ENCODE peak calls at places on chromosome 6, in seven cellular contexts. One of them, this sample, is unnamed.

GRCh38 chr6:85675030-85675819 is 32.5 kb upstream of the SYNCRIP start:
- DNase-seq in ovary: no peak
- DNase-seq in pancreas: no peak
- DNase-seq in cardiac muscle cell: no peak
- DNase-seq in astrocyte of the spinal cord: peak
- DNase-seq in neural progenitor cell: peak
- DNase-seq in fibroblast of mammary gland: peak
- DNase-seq in this sample: peak

GRCh38 chr6:161228096-161228495 is 45.8 kb downstream of the AGPAT4 start:
- DNase-seq in fibroblast of mammary gland: peak
- DNase-seq in neural progenitor cell: no peak
- DNase-seq in pancreas: no peak
- DNase-seq in cardiac muscle cell: no peak
- DNase-seq in astrocyte of the spinal cord: peak
- DNase-seq in ovary: peak
- DNase-seq in this sample: peak

GRCh38 chr6:32177182-32177787 is 920 bp upstream of the RNF5 start:
- DNase-seq in neural progenitor cell: peak
- DNase-seq in fibroblast of mammary gland: no peak
- DNase-seq in cardiac muscle cell: peak
- DNase-seq in astrocyte of the spinal cord: no peak
- DNase-seq in ovary: peak
- DNase-seq in pancreas: no peak
- DNase-seq in this sample: no peak

GRCh38 chr6:166625356-166625755 is 1.7 kb downstream of the RPS6KA2 start:
- DNase-seq in cardiac muscle cell: no peak
- DNase-seq in ovary: peak
- DNase-seq in astrocyte of the spinal cord: peak
- DNase-seq in fibroblast of mammary gland: peak
- DNase-seq in neural progenitor cell: no peak
- DNase-seq in pancreas: no peak
- DNase-seq in this sample: peak

GRCh38 chr6:71107935-71108420 is 151.1 kb upstream of the B3GAT2 start:
- DNase-seq in pancreas: no peak
- DNase-seq in astrocyte of the spinal cord: peak
- DNase-seq in fibroblast of mammary gland: peak
- DNase-seq in cardiac muscle cell: peak
- DNase-seq in ovary: no peak
- DNase-seq in neural progenitor cell: no peak
- DNase-seq in this sample: peak

GRCh38 chr6:170545405-170545804 is 7.7 kb downstream of the PSMB1 start:
- DNase-seq in astrocyte of the spinal cord: peak
- DNase-seq in fibroblast of mammary gland: no peak
- DNase-seq in pancreas: no peak
- DNase-seq in ovary: no peak
- DNase-seq in cardiac muscle cell: no peak
- DNase-seq in neural progenitor cell: no peak
- DNase-seq in this sample: no peak

GRCh38 chr6:4313044-4313686 is 177.8 kb upstream of the ECI2 start:
- DNase-seq in ovary: no peak
- DNase-seq in astrocyte of the spinal cord: peak
- DNase-seq in pancreas: no peak
- DNase-seq in fibroblast of mammary gland: peak
- DNase-seq in neural progenitor cell: peak
- DNase-seq in cardiac muscle cell: peak
- DNase-seq in this sample: peak

GRCh38 chr6:18388942-18389341 is 1.8 kb downstream of the RNF144B start:
- DNase-seq in fibroblast of mammary gland: peak
- DNase-seq in neural progenitor cell: no peak
- DNase-seq in astrocyte of the spinal cord: peak
- DNase-seq in ovary: no peak
- DNase-seq in cardiac muscle cell: no peak
- DNase-seq in pancreas: no peak
- DNase-seq in this sample: peak

GRCh38 chr6:169999367-169999766 is 247.9 kb downstream of the ERMARD start:
- DNase-seq in ovary: no peak
- DNase-seq in cardiac muscle cell: no peak
- DNase-seq in astrocyte of the spinal cord: no peak
- DNase-seq in neural progenitor cell: no peak
- DNase-seq in pancreas: no peak
- DNase-seq in fibroblast of mammary gland: no peak
- DNase-seq in this sample: no peak

GRCh38 chr6:135226537-135226936 is 45.4 kb downstream of the MYB start:
- DNase-seq in ovary: no peak
- DNase-seq in cardiac muscle cell: no peak
- DNase-seq in neural progenitor cell: no peak
- DNase-seq in pancreas: no peak
- DNase-seq in astrocyte of the spinal cord: no peak
- DNase-seq in fibroblast of mammary gland: no peak
- DNase-seq in this sample: no peak

GRCh38 chr6:40326689-40327404 is 260.3 kb downstream of the LRFN2 start:
- DNase-seq in neural progenitor cell: no peak
- DNase-seq in fibroblast of mammary gland: no peak
- DNase-seq in pancreas: no peak
- DNase-seq in astrocyte of the spinal cord: no peak
- DNase-seq in cardiac muscle cell: no peak
- DNase-seq in ovary: no peak
- DNase-seq in this sample: no peak

GRCh38 chr6:37232430-37233017 is 25.0 kb upstream of the TBC1D22B start:
- DNase-seq in fibroblast of mammary gland: no peak
- DNase-seq in cardiac muscle cell: no peak
- DNase-seq in neural progenitor cell: no peak
- DNase-seq in ovary: no peak
- DNase-seq in pancreas: no peak
- DNase-seq in astrocyte of the spinal cord: no peak
- DNase-seq in this sample: no peak

GRCh38 chr6:139173172-139173571 is 38.3 kb downstream of the HECA start:
- DNase-seq in neural progenitor cell: no peak
- DNase-seq in ovary: no peak
- DNase-seq in pancreas: no peak
- DNase-seq in fibroblast of mammary gland: peak
- DNase-seq in astrocyte of the spinal cord: no peak
- DNase-seq in cardiac muscle cell: no peak
- DNase-seq in this sample: no peak

GRCh38 chr6:110511401-110511800 is 35.0 kb upstream of the SLC22A16 start:
- DNase-seq in pancreas: no peak
- DNase-seq in fibroblast of mammary gland: no peak
- DNase-seq in ovary: no peak
- DNase-seq in astrocyte of the spinal cord: no peak
- DNase-seq in neural progenitor cell: no peak
- DNase-seq in cardiac muscle cell: no peak
- DNase-seq in this sample: no peak

GRCh38 chr6:26412225-26412624 is 10.2 kb downstream of the BTN3A1 start:
- DNase-seq in ovary: no peak
- DNase-seq in cardiac muscle cell: no peak
- DNase-seq in fibroblast of mammary gland: no peak
- DNase-seq in neural progenitor cell: peak
- DNase-seq in astrocyte of the spinal cord: no peak
- DNase-seq in pancreas: no peak
- DNase-seq in this sample: no peak

GRCh38 chr6:21426841-21427490 is 166.6 kb upstream of the SOX4 start:
- DNase-seq in ovary: no peak
- DNase-seq in pancreas: no peak
- DNase-seq in fibroblast of mammary gland: peak
- DNase-seq in neural progenitor cell: no peak
- DNase-seq in astrocyte of the spinal cord: no peak
- DNase-seq in cardiac muscle cell: no peak
- DNase-seq in this sample: peak

GRCh38 chr6:166500246-166500645 is 86.2 kb downstream of the RAMACL start:
- DNase-seq in astrocyte of the spinal cord: no peak
- DNase-seq in fibroblast of mammary gland: no peak
- DNase-seq in ovary: no peak
- DNase-seq in neural progenitor cell: no peak
- DNase-seq in cardiac muscle cell: no peak
- DNase-seq in pancreas: no peak
- DNase-seq in this sample: no peak

GRCh38 chr6:6661684-6662083 is 73.2 kb downstream of the LY86 start:
- DNase-seq in astrocyte of the spinal cord: no peak
- DNase-seq in cardiac muscle cell: peak
- DNase-seq in fibroblast of mammary gland: peak
- DNase-seq in ovary: no peak
- DNase-seq in neural progenitor cell: no peak
- DNase-seq in pancreas: no peak
- DNase-seq in this sample: peak

DNA sequence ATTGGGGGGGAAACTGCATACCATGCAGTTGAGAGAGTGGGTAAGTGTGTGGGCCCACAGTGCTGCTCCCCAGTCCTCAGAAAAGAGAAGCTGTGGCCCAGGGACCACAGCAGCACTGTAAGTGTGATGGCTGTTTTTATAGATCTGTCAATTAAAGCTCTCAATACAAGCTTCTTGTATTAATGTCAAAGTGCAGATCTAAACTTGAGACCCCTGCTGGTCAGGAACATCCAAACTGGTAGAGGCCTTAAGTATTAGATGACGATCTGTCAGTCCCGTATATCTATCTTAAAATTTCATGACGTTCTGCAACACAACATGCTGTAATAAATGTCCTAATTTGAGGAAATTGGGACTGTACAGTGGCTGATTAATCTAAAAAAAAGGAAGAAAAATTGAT is 74.8 kb downstream of the TULP4 start:
- DNase-seq in astrocyte of the spinal cord: no peak
- DNase-seq in fibroblast of mammary gland: no peak
- DNase-seq in pancreas: no peak
- DNase-seq in cardiac muscle cell: no peak
- DNase-seq in neural progenitor cell: no peak
- DNase-seq in ovary: no peak
- DNase-seq in this sample: no peak
- TF ChIP-seq CTCF in astrocyte of the spinal cord: peak
- TF ChIP-seq CTCF in fibroblast of mammary gland: peak
- TF ChIP-seq CTCF in pancreas: no peak
- TF ChIP-seq CTCF in cardiac muscle cell: no peak
- TF ChIP-seq CTCF in neural progenitor cell: no peak
- TF ChIP-seq CTCF in ovary: no peak
- TF ChIP-seq CTCF in this sample: no peak

GRCh38 chr6:49514571-49515484 is 15.1 kb downstream of the GLYATL3 start:
- DNase-seq in pancreas: no peak
- DNase-seq in cardiac muscle cell: no peak
- DNase-seq in astrocyte of the spinal cord: no peak
- DNase-seq in ovary: no peak
- DNase-seq in fibroblast of mammary gland: no peak
- DNase-seq in neural progenitor cell: no peak
- DNase-seq in this sample: no peak
- H3K4me3 ChIP-seq in pancreas: no peak
- H3K4me3 ChIP-seq in cardiac muscle cell: no peak
- H3K4me3 ChIP-seq in astrocyte of the spinal cord: no peak
- H3K4me3 ChIP-seq in ovary: no peak
- H3K4me3 ChIP-seq in fibroblast of mammary gland: no peak
- H3K4me3 ChIP-seq in neural progenitor cell: no peak
- H3K4me3 ChIP-seq in this sample: no peak

DNA sequence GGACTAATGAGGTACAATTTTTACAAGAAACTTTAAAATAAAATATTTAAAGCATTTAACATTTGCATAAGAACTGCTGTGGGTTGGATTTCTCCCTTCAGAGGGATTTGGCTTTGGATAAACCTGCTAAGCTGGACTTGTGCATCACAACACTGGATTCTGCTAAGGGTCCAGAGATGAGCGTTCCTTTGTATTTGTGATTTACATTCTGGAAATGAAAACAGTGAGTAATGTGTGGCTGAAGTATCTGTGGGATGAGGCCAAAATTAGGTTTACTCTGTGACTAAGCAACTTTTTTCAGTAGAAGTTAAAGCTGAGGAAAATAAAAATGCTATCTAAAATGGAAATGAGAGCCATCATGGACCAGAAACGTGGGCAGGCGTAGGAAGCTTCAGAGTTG is 494.3 kb downstream of the EPM2A start:
- DNase-seq in pancreas: no peak
- DNase-seq in neural progenitor cell: no peak
- DNase-seq in astrocyte of the spinal cord: peak
- DNase-seq in fibroblast of mammary gland: peak
- DNase-seq in cardiac muscle cell: no peak
- DNase-seq in ovary: no peak
- DNase-seq in this sample: peak
- TF ChIP-seq CTCF in pancreas: no peak
- TF ChIP-seq CTCF in neural progenitor cell: no peak
- TF ChIP-seq CTCF in astrocyte of the spinal cord: no peak
- TF ChIP-seq CTCF in fibroblast of mammary gland: no peak
- TF ChIP-seq CTCF in cardiac muscle cell: no peak
- TF ChIP-seq CTCF in ovary: no peak
- TF ChIP-seq CTCF in this sample: no peak

DNA sequence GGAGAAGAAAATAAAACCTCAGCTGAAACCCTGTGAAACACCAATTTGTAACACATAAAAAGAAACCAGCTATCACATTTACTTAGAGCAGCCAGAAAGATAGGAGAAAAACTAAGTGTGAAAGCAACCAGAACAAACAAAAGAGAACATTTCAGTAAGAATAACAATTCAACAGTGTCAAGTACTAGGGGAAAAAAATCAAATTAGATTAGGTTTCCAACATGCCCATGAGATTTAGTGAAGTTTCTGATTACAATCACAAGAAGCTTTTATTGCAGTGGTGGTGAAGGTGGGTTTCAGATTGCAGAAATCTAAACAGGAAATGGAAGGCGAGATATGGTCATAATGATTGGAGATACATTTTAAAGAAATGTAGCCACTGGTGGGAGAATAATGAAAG is 22.1 kb upstream of the TRDN start:
- DNase-seq in pancreas: no peak
- DNase-seq in cardiac muscle cell: no peak
- DNase-seq in astrocyte of the spinal cord: no peak
- DNase-seq in fibroblast of mammary gland: no peak
- DNase-seq in neural progenitor cell: no peak
- DNase-seq in ovary: no peak
- DNase-seq in this sample: no peak
- H3K4me3 ChIP-seq in pancreas: no peak
- H3K4me3 ChIP-seq in cardiac muscle cell: no peak
- H3K4me3 ChIP-seq in astrocyte of the spinal cord: no peak
- H3K4me3 ChIP-seq in fibroblast of mammary gland: no peak
- H3K4me3 ChIP-seq in neural progenitor cell: no peak
- H3K4me3 ChIP-seq in ovary: no peak
- H3K4me3 ChIP-seq in this sample: no peak

DNA sequence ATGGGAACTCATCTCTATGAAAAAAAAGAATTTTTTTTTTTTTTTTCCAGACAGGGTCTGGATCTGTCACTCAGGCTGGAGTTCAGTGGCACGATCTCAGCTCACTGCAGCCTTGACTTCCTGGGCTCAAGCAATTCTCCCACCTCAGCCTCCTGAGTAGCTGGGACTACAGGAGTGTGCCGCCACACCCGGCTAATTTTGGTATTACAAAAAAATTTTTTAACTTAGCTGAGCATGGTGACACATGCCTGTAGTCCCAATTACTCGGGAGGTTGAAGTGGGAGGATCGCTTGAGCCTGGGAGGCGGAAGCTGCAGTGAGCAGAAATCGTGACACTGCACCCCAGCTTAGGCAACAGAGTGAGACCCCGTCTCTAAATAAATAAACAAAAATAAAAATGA is 7.5 kb downstream of the DEF6 start:
- DNase-seq in astrocyte of the spinal cord: no peak
- DNase-seq in pancreas: no peak
- DNase-seq in neural progenitor cell: no peak
- DNase-seq in fibroblast of mammary gland: no peak
- DNase-seq in ovary: no peak
- DNase-seq in cardiac muscle cell: no peak
- DNase-seq in this sample: no peak
- TF ChIP-seq CTCF in astrocyte of the spinal cord: no peak
- TF ChIP-seq CTCF in pancreas: no peak
- TF ChIP-seq CTCF in neural progenitor cell: no peak
- TF ChIP-seq CTCF in fibroblast of mammary gland: no peak
- TF ChIP-seq CTCF in ovary: no peak
- TF ChIP-seq CTCF in cardiac muscle cell: no peak
- TF ChIP-seq CTCF in this sample: no peak

GRCh38 chr6:152300517-152300916 is 336.6 kb downstream of the SYNE1 start:
- DNase-seq in ovary: no peak
- DNase-seq in astrocyte of the spinal cord: no peak
- DNase-seq in pancreas: no peak
- DNase-seq in fibroblast of mammary gland: no peak
- DNase-seq in neural progenitor cell: no peak
- DNase-seq in cardiac muscle cell: no peak
- DNase-seq in this sample: no peak
- H3K4me3 ChIP-seq in ovary: no peak
- H3K4me3 ChIP-seq in astrocyte of the spinal cord: no peak
- H3K4me3 ChIP-seq in pancreas: no peak
- H3K4me3 ChIP-seq in fibroblast of mammary gland: no peak
- H3K4me3 ChIP-seq in neural progenitor cell: no peak
- H3K4me3 ChIP-seq in cardiac muscle cell: no peak
- H3K4me3 ChIP-seq in this sample: no peak

This sample was measured in AG10803.